ENCODE peak calls at places on chromosomes 1 and 21, in eight cellular contexts. Y is Peyer's patch, J is uterus, V is Caco-2, D is right lobe of liver, G is testis, E is mammary epithelial cell, H is H1. N is an unnamed sample.

GRCh38 chr1:20318971-20319370 is 28.3 kb downstream of the VWA5B1 start:
- DNase-seq in V (no peak), E (no peak), J (no peak), G (no peak), H (no peak), D (no peak), Y (no peak), N (no peak)

GRCh38 chr1:100896481-100896982 is 642 bp downstream of the SLC30A7 start:
- DNase-seq in D (peak), E (peak), H (peak), G (peak), V (peak), J (no peak), Y (peak), N (peak)

GRCh38 chr1:203521071-203521794 is 27.3 kb downstream of the OPTC start:
- DNase-seq in H (no peak), Y (no peak), D (no peak), E (no peak), V (no peak), J (no peak), G (peak), N (no peak)

GRCh38 chr1:61757945-61758344 is 15.7 kb downstream of the PATJ start:
- DNase-seq in V (no peak), G (no peak), Y (no peak), D (no peak), E (no peak), J (no peak), H (no peak), N (no peak)

GRCh38 chr1:59743324-59744108 is 71.2 kb upstream of the HOOK1 start:
- DNase-seq in J (no peak), D (no peak), V (no peak), Y (no peak), H (no peak), G (peak), E (no peak), N (no peak)

GRCh38 chr1:37691497-37692077 is 729 bp upstream of the CDCA8 start:
- DNase-seq in J (peak), Y (peak), H (no peak), E (peak), V (peak), G (peak), D (peak), N (peak)

GRCh38 chr1:243421784-243422183 is 165.9 kb downstream of the SDCCAG8 start:
- DNase-seq in E (no peak), V (no peak), J (peak), H (no peak), D (peak), G (peak), Y (no peak), N (peak)

GRCh38 chr1:209021622-209022021 is 561.9 kb upstream of the CAMK1G start:
- DNase-seq in Y (no peak), E (no peak), H (no peak), G (no peak), V (no peak), J (no peak), D (no peak), N (no peak)

GRCh38 chr1:40014253-40014706 is 26.2 kb upstream of the CAP1 start:
- DNase-seq in J (no peak), E (no peak), D (no peak), Y (no peak), H (no peak), G (no peak), V (no peak), N (no peak)

GRCh38 chr1:29490204-29490934 is 254.0 kb downstream of the PTPRU start:
- DNase-seq in D (no peak), G (no peak), H (peak), V (no peak), J (no peak), E (no peak), Y (no peak), N (no peak)

GRCh38 chr21:45142469-45142868 is 68.1 kb downstream of the ADARB1 start:
- DNase-seq in E (no peak), G (no peak), H (peak), V (no peak), D (peak), Y (no peak), J (no peak), N (peak)

GRCh38 chr1:85952460-85952859 is 204.1 kb downstream of the COL24A1 start:
- DNase-seq in G (no peak), Y (no peak), D (no peak), H (no peak), J (no peak), V (no peak), E (no peak), N (no peak)

GRCh38 chr1:97144527-97144926 is 422.9 kb downstream of the PTBP2 start:
- DNase-seq in J (no peak), D (no peak), H (no peak), Y (no peak), E (peak), G (no peak), V (no peak), N (peak)

GRCh38 chr1:25676488-25676887 is 59.9 kb downstream of the MAN1C1 start:
- DNase-seq in J (no peak), H (no peak), G (peak), V (no peak), D (peak), E (peak), Y (no peak), N (no peak)

GRCh38 chr1:163068716-163069115 is 445 bp upstream of the RGS4 start:
- DNase-seq in H (no peak), J (no peak), G (no peak), D (no peak), V (no peak), E (no peak), Y (no peak), N (no peak)

GRCh38 chr1:180881806-180882509 is 30.7 kb upstream of the KIAA1614 start:
- DNase-seq in E (peak), D (no peak), Y (no peak), H (no peak), G (no peak), V (no peak), J (no peak), N (peak)

GRCh38 chr1:247360116-247360898 is 28.6 kb upstream of the ZNF496 start:
- DNase-seq in J (peak), D (no peak), Y (no peak), E (no peak), V (no peak), H (no peak), G (peak), N (peak)

GRCh38 chr1:10644307-10645128 is 151.9 kb downstream of the CASZ1 start:
- DNase-seq in H (no peak), V (no peak), G (no peak), D (no peak), Y (no peak), E (peak), J (no peak), N (no peak)

GRCh38 chr1:205961970-205962820 is 18.9 kb upstream of the SLC26A9 start:
- DNase-seq in D (no peak), Y (no peak), J (no peak), H (no peak), V (no peak), G (peak), E (no peak), N (no peak)

GRCh38 chr1:171637928-171638576 is 14.4 kb downstream of the MYOC start:
- DNase-seq in G (no peak), D (no peak), H (no peak), J (no peak), V (no peak), E (no peak), Y (no peak), N (no peak)

GRCh38 chr1:208254862-208255261 is 10.7 kb upstream of the PLXNA2 start:
- DNase-seq in D (no peak), G (no peak), H (no peak), Y (no peak), E (peak), J (no peak), V (no peak), N (peak)

GRCh38 chr1:119647734-119648619 is at the start of gene ZNF697:
- DNase-seq in G (peak), Y (peak), J (peak), V (peak), D (peak), E (peak), H (peak), N (peak)

GRCh38 chr1:191888996-191889622 is 269.2 kb upstream of the RGS18 start:
- DNase-seq in H (no peak), Y (no peak), G (no peak), D (no peak), E (no peak), V (no peak), J (no peak), N (no peak)

GRCh38 chr1:109299087-109299983 is 7.5 kb downstream of the MYBPHL start:
- DNase-seq in J (no peak), V (no peak), G (peak), Y (no peak), H (no peak), D (no peak), E (peak), N (peak)

GRCh38 chr1:172930142-172930541 is 120.6 kb downstream of the TNFSF18 start:
- DNase-seq in H (no peak), D (no peak), E (no peak), J (no peak), V (no peak), G (no peak), Y (no peak), N (no peak)

GRCh38 chr1:170696591-170697337 is 32.8 kb downstream of the PRRX1 start:
- DNase-seq in G (no peak), J (no peak), E (no peak), H (no peak), D (no peak), V (no peak), Y (no peak), N (no peak)

GRCh38 chr1:94852758-94853157 is 32.6 kb downstream of the SLC44A3 start:
- DNase-seq in E (no peak), V (no peak), G (no peak), J (no peak), Y (no peak), D (no peak), H (no peak), N (no peak)

GRCh38 chr1:228050571-228051181 is 31.8 kb upstream of the ARF1 start:
- DNase-seq in V (no peak), D (peak), E (no peak), G (peak), H (no peak), Y (peak), J (no peak), N (no peak)

GRCh38 chr1:243917863-243918565 is 68.0 kb upstream of the AKT3 start:
- DNase-seq in G (no peak), H (no peak), J (peak), Y (no peak), D (no peak), E (no peak), V (no peak), N (peak)

GRCh38 chr1:16018749-16019515 is 1.1 kb upstream of the HSPB7 start:
- DNase-seq in J (no peak), G (no peak), E (no peak), D (no peak), Y (no peak), V (no peak), H (no peak), N (no peak)

GRCh38 chr1:16017076-16017460 is 775 bp downstream of the HSPB7 start:
- DNase-seq in J (no peak), D (no peak), E (no peak), H (no peak), Y (no peak), V (no peak), G (no peak), N (no peak)

GRCh38 chr1:16019580-16020277 is 1.9 kb upstream of the HSPB7 start:
- DNase-seq in J (peak), G (no peak), E (no peak), D (no peak), H (no peak), V (no peak), Y (no peak), N (peak)

GRCh38 chr1:16017461-16018303 is at the start of gene HSPB7:
- DNase-seq in E (no peak), J (peak), Y (no peak), G (peak), V (no peak), H (no peak), D (no peak), N (peak)

DNA sequence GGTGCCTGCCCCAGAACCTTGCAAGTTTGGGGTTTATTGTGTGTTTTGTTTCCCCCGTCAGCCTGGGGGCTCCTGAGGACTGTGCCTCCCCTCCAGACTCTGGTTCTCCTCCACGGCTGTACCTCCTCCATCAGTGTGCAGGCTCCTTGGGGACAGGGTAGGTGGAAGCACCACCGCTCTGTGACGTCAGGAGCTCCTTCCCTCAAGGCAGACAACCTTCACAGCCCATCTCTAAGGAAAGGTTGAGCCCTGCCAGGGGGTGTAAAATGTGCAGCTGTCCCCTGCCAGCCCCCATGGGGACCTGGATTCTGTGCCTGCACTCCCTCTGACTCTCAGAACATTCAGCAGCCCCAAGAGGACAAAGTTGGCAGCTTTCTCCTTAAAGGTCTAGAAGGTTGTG is 465 bp upstream of the HSPB7 start:
- DNase-seq in E (no peak), H (no peak), G (no peak), V (no peak), D (no peak), J (no peak), Y (no peak), N (no peak)
- H3K4me3 ChIP-seq in E (no peak), H (no peak), G (no peak), V (no peak), D (no peak), J (peak), Y (no peak), N (no peak)

DNA sequence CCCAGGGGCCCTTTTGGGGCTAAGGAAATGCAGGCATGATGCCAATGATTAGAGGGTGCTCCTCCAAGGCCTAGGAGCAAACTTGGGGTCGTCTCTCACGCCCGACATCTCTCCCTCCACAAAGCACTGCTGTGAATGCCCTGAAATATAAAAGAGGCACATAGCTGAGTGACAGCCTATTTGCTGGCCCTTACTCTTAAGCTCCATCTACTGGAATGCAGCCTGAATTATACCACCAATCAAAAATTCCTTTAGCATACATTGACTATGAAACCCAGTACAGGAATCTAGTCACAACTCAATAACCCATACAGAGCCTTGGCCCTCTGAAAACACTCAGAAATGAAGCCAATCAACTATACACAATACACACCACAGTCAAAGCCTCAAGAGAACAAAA is 105.5 kb downstream of the LRIG2 start:
- DNase-seq in E (no peak), D (no peak), J (no peak), H (no peak), G (no peak), V (no peak), Y (no peak), N (no peak)
- TF ChIP-seq CTCF in E (peak), D (peak), J (no peak), H (no peak), G (no peak), V (no peak), Y (no peak), N (peak)

GRCh38 chr1:111987502-111987901 is 2.0 kb downstream of the KCND3 start:
- DNase-seq in Y (no peak), H (no peak), J (no peak), E (no peak), V (no peak), G (no peak), D (no peak), N (no peak)

GRCh38 chr1:111989531-111990025 is at the start of gene KCND3:
- DNase-seq in E (peak), G (peak), H (peak), J (no peak), Y (no peak), V (no peak), D (peak), N (no peak)

GRCh38 chr1:111990026-111990877 is 784 bp upstream of the KCND3 start:
- DNase-seq in J (peak), E (peak), D (peak), V (no peak), Y (no peak), H (peak), G (peak), N (no peak)

GRCh38 chr1:111988377-111988742 is 1.1 kb downstream of the KCND3 start:
- DNase-seq in G (no peak), J (no peak), H (no peak), Y (no peak), V (no peak), E (no peak), D (no peak), N (no peak)

DNA sequence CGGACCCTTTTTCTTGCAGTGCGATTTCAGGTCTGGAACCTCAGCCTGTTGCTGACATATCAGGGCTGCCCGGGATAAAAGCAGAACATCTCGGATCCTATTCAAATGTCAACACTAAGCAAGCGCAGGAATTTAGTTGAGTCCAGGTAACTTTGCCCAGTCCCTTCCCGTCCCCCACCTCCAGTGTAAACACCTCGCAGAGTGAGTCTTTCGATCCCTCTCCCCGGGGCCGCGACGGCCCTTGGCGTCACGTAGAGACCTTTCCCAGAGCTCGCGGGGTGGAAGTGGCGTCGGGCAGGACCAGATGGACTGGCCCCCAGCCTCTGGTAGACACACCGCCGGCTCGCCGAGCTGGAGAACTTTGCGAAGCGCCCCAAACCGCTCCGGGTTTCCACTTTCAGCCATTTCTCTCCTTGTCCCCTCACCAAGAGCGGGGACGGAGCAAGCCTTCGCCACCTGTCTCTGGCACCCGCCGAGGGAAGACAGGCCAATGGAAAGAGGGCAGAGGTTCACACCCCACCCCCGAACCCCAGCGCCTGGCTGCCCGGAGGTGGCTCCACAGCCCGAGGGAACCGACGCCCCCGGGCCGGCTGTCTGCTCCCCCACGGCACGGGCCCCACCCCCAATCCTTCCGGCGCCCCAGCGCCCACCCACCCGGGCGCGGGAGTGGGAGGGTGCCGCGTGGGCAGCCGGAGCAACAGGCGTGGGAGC is 570 bp downstream of the KCND3 start:
- DNase-seq in Y (no peak), V (no peak), E (no peak), H (peak), J (no peak), G (peak), D (peak), N (no peak)
- H3K4me3 ChIP-seq in Y (peak), V (peak), E (no peak), H (peak), J (peak), G (peak), D (peak), N (no peak)

GRCh38 chr1:220385158-220385557 is 112.9 kb upstream of the RAB3GAP2 start:
- DNase-seq in H (no peak), J (no peak), E (no peak), D (no peak), Y (no peak), G (no peak), V (no peak), N (no peak)
- TF ChIP-seq CTCF in H (no peak), J (no peak), E (no peak), D (no peak), Y (no peak), G (no peak), V (no peak), N (no peak)